ENCODE peak calls at places on chromosomes 12 and 14, in ten cellular contexts. T is cardiac fibroblast, U is SK-N-DZ, G is NCI-H2081, Z is anterior cingulate cortex, J is fibroblast of pulmonary artery, Y is right cardiac atrium, D is fibroblast of the aortic adventitia, X is A549, V is nucleus accumbens. M is an unnamed sample.

GRCh38 chr12:41277019-41277770 is 89.1 kb downstream of the PDZRN4 start:
- DNase-seq in T (peak; percentile 68), U (peak; percentile 59), G (peak; percentile 64), Z (peak; percentile 1), J (peak; percentile 69), Y (no peak), D (peak; percentile 56), X (peak; percentile 34), V (peak; percentile 17), M (peak; percentile 47)

GRCh38 chr12:47850153-47851084 is 30.7 kb upstream of the HDAC7 start:
- DNase-seq in T (no peak), U (no peak), G (no peak), Z (no peak), J (no peak), Y (no peak), D (no peak), X (no peak), V (no peak), M (no peak)

GRCh38 chr14:39948235-39948634 is 516.0 kb upstream of the FBXO33 start:
- DNase-seq in T (no peak), U (no peak), G (no peak), Z (no peak), J (no peak), Y (no peak), D (no peak), X (no peak), V (no peak), M (no peak)

GRCh38 chr12:59070534-59070933 is 150.2 kb upstream of the LRIG3 start:
- DNase-seq in T (peak; percentile 49), U (no peak), G (peak; percentile 59), Z (no peak), J (peak; percentile 33), Y (no peak), D (no peak), X (no peak), V (no peak), M (no peak)

GRCh38 chr12:97359291-97359690 is 103.3 kb upstream of the RMST start:
- DNase-seq in T (no peak), U (no peak), G (no peak), Z (no peak), J (no peak), Y (no peak), D (no peak), X (no peak), V (no peak), M (no peak)

GRCh38 chr12:64653123-64653522 is 42.8 kb downstream of the RASSF3 start:
- DNase-seq in T (no peak), U (no peak), G (no peak), Z (no peak), J (no peak), Y (no peak), D (no peak), X (no peak), V (no peak), M (no peak)

GRCh38 chr14:105475269-105475915 is 771 bp downstream of the CRIP2 start:
- DNase-seq in T (peak; percentile 61), U (no peak), G (peak; percentile 77), Z (peak; percentile 47), J (no peak), Y (peak; percentile 89), D (peak; percentile 22), X (no peak), V (peak; percentile 51), M (no peak)

GRCh38 chr14:90093942-90094595 is 32.3 kb downstream of the KCNK13 start:
- DNase-seq in T (peak; percentile 79), U (no peak), G (peak; percentile 35), Z (no peak), J (peak; percentile 55), Y (no peak), D (peak; percentile 48), X (no peak), V (no peak), M (no peak)

GRCh38 chr14:68612049-68612448 is 180.8 kb downstream of the ZFP36L1 start:
- DNase-seq in T (peak; percentile 41), U (no peak), G (no peak), Z (no peak), J (peak; percentile 67), Y (peak; percentile 50), D (peak; percentile 35), X (no peak), V (no peak), M (no peak)

GRCh38 chr12:47811581-47812484 is 7.9 kb downstream of the HDAC7 start:
- DNase-seq in T (peak; percentile 93), U (no peak), G (no peak), Z (no peak), J (peak; percentile 88), Y (peak; percentile 90), D (peak; percentile 98), X (no peak), V (no peak), M (peak; percentile 36)

GRCh38 chr12:69350777-69351176 is 2.6 kb downstream of the LYZ start:
- DNase-seq in T (no peak), U (no peak), G (no peak), Z (no peak), J (no peak), Y (no peak), D (no peak), X (no peak), V (no peak), M (no peak)

GRCh38 chr12:130981156-130981789 is 27.6 kb downstream of the ADGRD1 start:
- DNase-seq in T (no peak), U (no peak), G (no peak), Z (no peak), J (no peak), Y (no peak), D (no peak), X (no peak), V (no peak), M (peak; percentile 84)

GRCh38 chr14:34810028-34810427 is 65.1 kb downstream of the BAZ1A start:
- DNase-seq in T (no peak), U (no peak), G (no peak), Z (no peak), J (no peak), Y (no peak), D (no peak), X (no peak), V (no peak), M (no peak)

GRCh38 chr14:63896278-63896720 is 43.5 kb downstream of the SYNE2 start:
- DNase-seq in T (peak; percentile 97), U (no peak), G (peak; percentile 42), Z (no peak), J (peak; percentile 99), Y (peak; percentile 59), D (peak; percentile 100), X (no peak), V (no peak), M (no peak)

M was measured in NAMALWA.